ENCODE peak calls at places on chromosomes 4 and X, in four cellular contexts. V, Q, B and W are unnamed samples.

GRCh38 chrX:122625239-122625638 is 558.8 kb upstream of the GRIA3 start:
- DNase-seq in V (no peak), Q (no peak), B (no peak), W (no peak)

GRCh38 chr4:16056681-16057400 is 27.0 kb downstream of the PROM1 start:
- DNase-seq in V (peak), Q (no peak), B (no peak), W (no peak)

GRCh38 chr4:48187813-48188212 is 53.8 kb upstream of the TXK start:
- DNase-seq in V (no peak), Q (no peak), B (peak), W (no peak)

GRCh38 chr4:3871881-3872833 is 106.0 kb downstream of the ADRA2C start:
- DNase-seq in V (no peak), Q (no peak), B (peak), W (no peak)

GRCh38 chr4:148964456-148964855 is 522.2 kb upstream of the NR3C2 start:
- DNase-seq in V (no peak), Q (no peak), B (peak), W (no peak)

GRCh38 chr4:102858828-102859464 is 9.8 kb upstream of the CISD2 start:
- DNase-seq in V (no peak), Q (no peak), B (no peak), W (no peak)

GRCh38 chr4:99856166-99856565 is 38.1 kb downstream of the LAMTOR3 start:
- DNase-seq in V (peak), Q (no peak), B (peak), W (no peak)

GRCh38 chrX:115894087-115894486 is 276.5 kb upstream of the AGTR2 start:
- DNase-seq in V (no peak), Q (no peak), B (peak), W (no peak)

GRCh38 chrX:115563633-115564182 is 2.7 kb downstream of the PLS3 start:
- DNase-seq in V (no peak), Q (no peak), B (no peak), W (no peak)

GRCh38 chr4:3257691-3258482 is 8.9 kb downstream of the MSANTD1 start:
- DNase-seq in V (peak), Q (no peak), B (no peak), W (no peak)

GRCh38 chrX:41596586-41596985 is 92.2 kb upstream of the GPR34 start:
- DNase-seq in V (no peak), Q (no peak), B (no peak), W (no peak)

GRCh38 chr4:159504634-159505033 is 401.8 kb downstream of the RAPGEF2 start:
- DNase-seq in V (no peak), Q (no peak), B (no peak), W (no peak)

GRCh38 chr4:152148057-152148456 is 387.2 kb upstream of the GATB start:
- DNase-seq in V (no peak), Q (no peak), B (no peak), W (no peak)

GRCh38 chr4:147560632-147561031 is 56.6 kb upstream of the TMEM184C start:
- DNase-seq in V (peak), Q (no peak), B (no peak), W (no peak)

GRCh38 chr4:127211377-127212268 is 421.1 kb upstream of the INTU start:
- DNase-seq in V (peak), Q (no peak), B (no peak), W (no peak)

GRCh38 chr4:139050436-139050835 is 34.9 kb downstream of the NOCT start:
- DNase-seq in V (peak), Q (no peak), B (no peak), W (no peak)

GRCh38 chr4:15811703-15812325 is 33.7 kb downstream of the CD38 start:
- DNase-seq in V (no peak), Q (no peak), B (peak), W (no peak)

GRCh38 chrX:119004920-119005524 is 30.6 kb downstream of the LONRF3 start:
- DNase-seq in V (peak), Q (no peak), B (peak), W (peak)

GRCh38 chr4:106019771-106020170 is 124.5 kb downstream of the NPNT start:
- DNase-seq in V (peak), Q (no peak), B (no peak), W (no peak)

DNA sequence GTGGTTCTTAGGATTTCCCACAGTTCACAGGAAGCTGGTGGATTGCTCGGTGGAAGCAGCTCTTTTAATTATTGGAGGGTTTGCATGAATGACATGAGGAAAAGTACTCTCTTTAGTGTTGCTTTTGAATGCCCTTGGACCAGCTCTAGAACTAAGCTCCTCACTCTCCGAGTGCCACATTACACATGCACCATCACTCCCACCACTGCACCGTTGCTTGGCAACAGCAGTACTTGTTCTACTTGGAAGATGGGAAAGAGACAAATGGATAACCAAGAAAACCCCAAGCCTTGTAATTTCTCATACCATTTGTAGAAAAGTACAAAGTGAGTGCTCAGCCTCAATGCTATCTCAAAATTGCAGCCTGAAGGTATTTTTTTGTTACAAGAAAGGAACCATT is 620.2 kb upstream of the BOD1L1 start:
- DNase-seq in V (no peak), Q (no peak), B (no peak), W (no peak)
- H3K18ac ChIP-seq in V (no peak), Q (no peak), B (no peak), W (no peak)

GRCh38 chr4:185767528-185767927 is 44.5 kb downstream of the SORBS2 start:
- DNase-seq in V (no peak), Q (no peak), B (no peak), W (no peak)

GRCh38 chr4:185758807-185759206 is 53.2 kb downstream of the SORBS2 start:
- DNase-seq in V (no peak), Q (no peak), B (no peak), W (no peak)

GRCh38 chr4:185764880-185765279 is 47.1 kb downstream of the SORBS2 start:
- DNase-seq in V (no peak), Q (no peak), B (no peak), W (no peak)

DNA sequence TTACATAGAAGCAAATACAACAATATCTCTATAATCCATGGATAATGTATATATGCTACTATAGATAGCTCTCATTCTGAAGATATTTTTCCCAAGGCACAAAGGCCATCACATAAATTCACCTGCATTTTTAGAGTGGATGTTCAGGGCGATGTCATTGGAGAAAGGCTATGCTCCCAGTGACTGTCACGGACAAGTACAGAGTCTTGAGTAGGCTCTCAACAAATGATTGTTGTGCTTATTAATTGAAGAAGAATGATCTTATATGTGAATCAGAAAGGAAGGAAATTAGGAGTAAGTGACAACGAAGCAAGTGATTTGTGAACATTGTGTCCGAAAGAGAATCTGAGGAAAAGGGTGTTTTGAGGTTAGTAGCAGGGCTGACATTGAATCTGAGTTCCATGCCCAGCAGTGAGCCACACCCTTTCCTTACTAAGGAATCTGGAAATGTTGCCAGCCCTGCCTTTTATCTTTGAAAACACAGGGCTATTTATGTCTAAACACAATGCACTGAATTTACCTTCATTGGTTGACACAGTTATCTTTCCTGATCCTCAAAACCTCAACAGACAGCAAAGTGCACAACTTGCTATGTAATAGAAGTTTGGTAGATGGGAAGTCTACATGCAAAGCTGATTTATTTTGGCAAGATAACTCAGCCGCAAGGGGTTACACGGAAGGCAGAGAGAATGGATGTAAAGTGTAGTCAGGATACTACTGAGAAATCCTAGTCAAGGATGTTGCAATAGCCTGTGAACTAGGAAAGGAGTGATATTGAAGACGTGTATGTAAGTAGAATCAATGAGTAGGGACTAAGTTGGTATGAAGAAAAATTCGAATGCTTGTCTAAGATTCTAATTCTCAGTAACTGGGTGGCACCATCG is 50.4 kb downstream of the SORBS2 start:
- DNase-seq in V (no peak), Q (no peak), B (no peak), W (no peak)
- H3K18ac ChIP-seq in V (no peak), Q (no peak), B (no peak), W (no peak)

GRCh38 chr4:18021470-18021719 is 160 bp downstream of the LCORL start:
- DNase-seq in V (peak), Q (no peak), B (no peak), W (no peak)
- H3K18ac ChIP-seq in V (peak), Q (no peak), B (peak), W (peak)

GRCh38 chrX:103554687-103555417 is 30.5 kb upstream of the TCEAL4 start:
- DNase-seq in V (peak), Q (no peak), B (peak), W (peak)
- H3K18ac ChIP-seq in V (peak), Q (no peak), B (no peak), W (no peak)

GRCh38 chr4:150464523-150464922 is 117.4 kb upstream of the MAB21L2 start:
- DNase-seq in V (no peak), Q (no peak), B (no peak), W (no peak)
- H3K18ac ChIP-seq in V (peak), Q (no peak), B (no peak), W (no peak)